ENCODE peak calls at places on chromosome 17, in nine cellular contexts. S, C, I, N, J, M, P, R and Z are unnamed samples.

GRCh38 chr17:78144146-78144719 is 2.0 kb upstream of the C17orf99 start:
- DNase-seq in I (no peak), M (no peak), S (peak), P (peak), R (peak), N (no peak), C (no peak), J (peak), Z (peak)

GRCh38 chr17:18321309-18321708 is 6.2 kb downstream of the SMCR8 start:
- DNase-seq in P (no peak), N (no peak), I (no peak), S (peak), R (no peak), J (peak), C (no peak), M (peak), Z (no peak)

GRCh38 chr17:70552230-70552981 is 383.1 kb downstream of the KCNJ2 start:
- DNase-seq in M (peak), C (no peak), S (peak), R (peak), I (no peak), P (peak), N (no peak), J (peak), Z (peak)

GRCh38 chr17:17738901-17739300 is 57.6 kb downstream of the RAI1 start:
- DNase-seq in S (peak), M (no peak), J (no peak), R (no peak), C (no peak), I (no peak), P (no peak), N (no peak), Z (no peak)

GRCh38 chr17:8192070-8192815 is 2.3 kb upstream of the BORCS6 start:
- DNase-seq in N (peak), S (peak), M (peak), P (peak), J (peak), I (no peak), C (no peak), R (peak), Z (peak)

GRCh38 chr17:82394296-82394695 is 22.7 kb downstream of the UTS2R start:
- DNase-seq in S (no peak), P (no peak), I (no peak), J (no peak), R (no peak), M (no peak), N (no peak), C (no peak), Z (no peak)

GRCh38 chr17:74738051-74738996 is 1.3 kb downstream of the RAB37 start:
- DNase-seq in S (no peak), P (no peak), C (no peak), I (peak), J (no peak), M (no peak), N (no peak), R (peak), Z (peak)

GRCh38 chr17:70956731-70957130 is 787.4 kb downstream of the KCNJ2 start:
- DNase-seq in C (no peak), P (no peak), R (no peak), I (no peak), S (no peak), J (peak), N (no peak), M (no peak), Z (peak)

GRCh38 chr17:73261617-73261951 is at the start of gene CPSF4L:
- DNase-seq in N (no peak), S (no peak), C (no peak), M (no peak), P (no peak), R (no peak), I (no peak), J (no peak), Z (no peak)

GRCh38 chr17:64687959-64688358 is 25.9 kb upstream of the SMURF2 start:
- DNase-seq in C (no peak), I (no peak), J (peak), P (no peak), S (no peak), M (no peak), N (no peak), R (no peak), Z (peak)

GRCh38 chr17:6753006-6753445 is 2.8 kb upstream of the XAF1 start:
- DNase-seq in M (no peak), N (no peak), R (peak), C (no peak), J (peak), P (peak), I (peak), S (peak), Z (peak)

GRCh38 chr17:17081304-17081940 is 39.2 kb downstream of the MPRIP start:
- DNase-seq in I (no peak), S (no peak), J (no peak), M (no peak), P (no peak), R (no peak), C (no peak), N (no peak), Z (no peak)

GRCh38 chr17:40251576-40251975 is 32.5 kb downstream of the WIPF2 start:
- DNase-seq in J (peak), S (peak), C (no peak), M (peak), N (no peak), R (no peak), P (peak), I (no peak), Z (peak)

GRCh38 chr17:50052241-50052788 is 3.6 kb upstream of the ITGA3 start:
- DNase-seq in R (no peak), N (no peak), M (no peak), J (no peak), I (no peak), P (no peak), C (no peak), S (no peak), Z (no peak)

GRCh38 chr17:15512310-15512709 is 44.9 kb upstream of the CDRT4 start:
- DNase-seq in I (no peak), S (no peak), R (no peak), N (no peak), C (no peak), M (no peak), P (no peak), J (no peak), Z (no peak)

GRCh38 chr17:38605230-38605851 is 411 bp downstream of the SRCIN1 start:
- DNase-seq in C (no peak), R (no peak), N (no peak), P (no peak), I (no peak), S (no peak), J (no peak), M (no peak), Z (no peak)

GRCh38 chr17:45008191-45008590 is 40.1 kb upstream of the C1QL1 start:
- DNase-seq in C (no peak), M (no peak), P (no peak), I (no peak), R (no peak), N (no peak), J (no peak), S (no peak), Z (no peak)

GRCh38 chr17:71361691-71362450 is 758.9 kb upstream of the SOX9 start:
- DNase-seq in I (no peak), C (no peak), J (peak), N (no peak), M (no peak), P (no peak), R (no peak), S (no peak), Z (peak)

GRCh38 chr17:49952912-49953497 is 16.0 kb upstream of the DLX4 start:
- DNase-seq in R (no peak), J (peak), N (no peak), S (no peak), C (no peak), P (no peak), I (no peak), M (no peak), Z (no peak)

GRCh38 chr17:80832266-80832676 is 159.4 kb upstream of the CHMP6 start:
- DNase-seq in S (peak), P (peak), R (peak), J (peak), M (peak), C (no peak), N (no peak), I (no peak), Z (peak)

GRCh38 chr17:42405963-42406495 is 17.0 kb downstream of the CAVIN1 start:
- DNase-seq in P (peak), S (peak), M (peak), I (peak), C (no peak), N (peak), R (peak), J (peak), Z (peak)

GRCh38 chr17:75587718-75588545 is at the start of gene MYO15B:
- DNase-seq in R (no peak), I (peak), S (peak), J (no peak), M (peak), C (no peak), P (no peak), N (no peak), Z (no peak)

GRCh38 chr17:4938670-4939553 is 934 bp downstream of the SLC25A11 start:
- DNase-seq in N (no peak), R (peak), M (no peak), C (no peak), S (peak), P (no peak), J (no peak), I (no peak), Z (peak)

GRCh38 chr17:40068917-40069750 is 6.4 kb downstream of the THRA start:
- DNase-seq in S (peak), N (peak), P (peak), C (no peak), M (peak), J (peak), R (peak), I (peak), Z (peak)

GRCh38 chr17:71033336-71033735 is 864.0 kb downstream of the KCNJ2 start:
- DNase-seq in M (no peak), I (no peak), R (no peak), C (peak), S (no peak), J (no peak), P (no peak), N (no peak), Z (no peak)

GRCh38 chr17:42460371-42460770 is 1.7 kb downstream of the ATP6V0A1 start:
- DNase-seq in J (no peak), S (no peak), P (no peak), M (no peak), R (no peak), C (no peak), N (no peak), I (no peak), Z (no peak)

GRCh38 chr17:8359769-8360168 is 16.7 kb downstream of the KRABD2 start:
- DNase-seq in S (peak), J (peak), I (no peak), C (no peak), M (peak), P (peak), R (no peak), N (no peak), Z (peak)

GRCh38 chr17:32852811-32853210 is 24.1 kb downstream of the MYO1D start:
- DNase-seq in M (no peak), J (peak), S (no peak), C (no peak), P (no peak), N (no peak), I (no peak), R (no peak), Z (peak)

GRCh38 chr17:38428643-38429371 is 543 bp downstream of the ARHGAP23 start:
- DNase-seq in I (no peak), P (no peak), C (no peak), J (peak), S (peak), R (peak), N (no peak), M (no peak), Z (peak)

GRCh38 chr17:52170963-52171572 is 12.6 kb upstream of the CA10 start:
- DNase-seq in J (peak), N (no peak), P (no peak), R (peak), S (no peak), C (no peak), I (no peak), M (no peak), Z (peak)

GRCh38 chr17:79804856-79805696 is 8.2 kb upstream of the CBX8 start:
- DNase-seq in S (no peak), N (no peak), P (no peak), I (no peak), C (no peak), J (no peak), R (peak), M (no peak), Z (no peak)

GRCh38 chr17:79802736-79803420 is 6.0 kb upstream of the CBX8 start:
- DNase-seq in M (peak), N (no peak), I (no peak), C (no peak), P (no peak), R (no peak), J (no peak), S (no peak), Z (no peak)

GRCh38 chr17:79802039-79802735 is 5.3 kb upstream of the CBX8 start:
- DNase-seq in C (no peak), R (no peak), P (no peak), J (no peak), M (no peak), S (no peak), N (no peak), I (no peak), Z (no peak)

GRCh38 chr17:79803997-79804855 is 7.3 kb upstream of the CBX8 start:
- DNase-seq in M (no peak), P (no peak), S (no peak), N (no peak), I (no peak), R (peak), C (no peak), J (peak), Z (no peak)

DNA sequence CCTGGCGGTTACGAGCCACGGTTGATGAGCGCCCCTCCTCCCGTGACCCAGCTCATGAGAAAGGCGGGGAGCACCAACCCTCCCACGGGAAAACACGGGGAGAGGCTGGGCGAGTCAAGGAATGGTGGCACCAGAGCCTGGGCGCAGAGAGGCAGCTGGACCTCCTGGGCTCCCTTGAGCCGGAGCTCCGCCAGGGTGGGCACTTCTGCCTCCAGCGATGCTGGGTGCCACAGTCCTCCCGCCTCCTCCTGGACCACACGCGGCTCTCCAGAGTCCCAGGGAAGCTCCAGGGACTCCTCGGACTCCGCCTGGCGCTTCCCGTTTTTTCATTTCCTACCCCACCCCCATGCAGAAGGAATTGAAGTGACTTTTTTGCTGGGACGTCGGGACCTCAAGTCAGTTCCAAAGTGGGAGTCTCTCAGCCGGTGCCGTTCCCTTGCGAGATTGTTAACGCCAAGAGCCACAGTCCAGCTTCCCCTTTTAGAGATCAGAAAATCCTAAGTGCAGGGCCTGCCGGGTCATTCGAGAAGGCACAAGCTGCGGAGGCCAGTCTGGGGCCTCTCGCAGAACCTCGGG is 6.6 kb upstream of the CBX8 start:
- DNase-seq in R (no peak), S (no peak), P (no peak), N (no peak), I (no peak), M (no peak), J (no peak), C (no peak), Z (no peak)
- H3K4me3 ChIP-seq in R (peak), S (no peak), P (no peak), N (no peak), I (no peak), M (peak), J (no peak), C (no peak), Z (no peak)

GRCh38 chr17:2059125-2059836 is 4.4 kb downstream of the HIC1 start:
- DNase-seq in S (no peak), R (no peak), J (no peak), N (no peak), M (no peak), C (no peak), P (no peak), I (no peak), Z (no peak)

GRCh38 chr17:2061441-2061797 is 6.5 kb downstream of the HIC1 start:
- DNase-seq in I (no peak), N (peak), S (peak), R (no peak), J (no peak), P (peak), C (no peak), M (no peak), Z (peak)

GRCh38 chr17:2062571-2063183 is 7.8 kb downstream of the HIC1 start:
- DNase-seq in M (no peak), R (no peak), J (no peak), N (peak), C (no peak), S (peak), I (no peak), P (peak), Z (peak)

GRCh38 chr17:2059837-2060658 is 5.1 kb downstream of the HIC1 start:
- DNase-seq in S (no peak), N (no peak), J (no peak), R (no peak), I (no peak), P (no peak), M (no peak), C (no peak), Z (no peak)

DNA sequence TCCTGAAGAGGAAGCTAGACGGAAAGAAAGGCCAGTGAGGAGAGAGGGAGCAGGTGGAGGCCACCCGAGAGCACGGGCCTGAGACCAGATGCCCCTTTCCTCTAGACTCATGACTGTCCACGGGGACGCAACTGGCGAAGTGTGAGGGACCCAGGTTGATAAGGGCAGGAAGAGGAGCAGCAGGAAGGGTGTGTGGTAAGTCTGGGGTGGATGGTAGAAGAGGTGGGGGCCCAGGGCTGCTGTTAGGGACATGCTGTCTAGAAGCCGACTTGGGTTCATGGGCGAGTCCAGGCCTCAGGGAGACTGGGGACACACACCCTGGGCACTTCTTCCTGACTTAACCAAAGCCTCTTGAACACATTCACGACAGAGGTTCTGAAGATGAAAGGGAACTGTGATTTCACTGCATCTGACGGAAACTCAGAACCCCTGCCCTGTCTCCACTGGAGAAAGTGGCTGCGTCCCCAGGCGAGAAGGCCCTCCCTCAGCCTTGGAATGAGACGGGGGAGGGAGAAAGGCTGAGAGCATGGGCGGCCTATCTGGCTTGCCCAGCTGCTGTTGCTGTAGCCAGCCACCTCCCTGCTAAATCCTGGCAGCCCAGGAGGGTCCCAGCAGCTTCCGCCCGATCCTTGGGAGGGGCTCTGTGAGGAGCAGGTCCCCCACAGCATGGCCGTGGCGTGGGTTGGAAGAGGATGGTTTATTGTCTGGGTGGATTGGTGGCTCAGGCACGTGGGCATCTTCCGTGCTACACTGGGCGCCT is 6.0 kb downstream of the HIC1 start:
- DNase-seq in P (peak), C (no peak), S (peak), R (no peak), I (no peak), J (no peak), N (no peak), M (no peak), Z (peak)
- H3K4me3 ChIP-seq in P (no peak), C (no peak), S (no peak), R (no peak), I (no peak), J (no peak), N (no peak), M (no peak), Z (no peak)

GRCh38 chr17:48910370-48910769 is 2.2 kb downstream of the UBE2Z start:
- DNase-seq in I (no peak), S (no peak), N (no peak), J (no peak), C (no peak), M (no peak), P (no peak), R (no peak), Z (no peak)
- H3K4me3 ChIP-seq in I (no peak), S (peak), N (peak), J (peak), C (no peak), M (no peak), P (peak), R (peak), Z (peak)

DNA sequence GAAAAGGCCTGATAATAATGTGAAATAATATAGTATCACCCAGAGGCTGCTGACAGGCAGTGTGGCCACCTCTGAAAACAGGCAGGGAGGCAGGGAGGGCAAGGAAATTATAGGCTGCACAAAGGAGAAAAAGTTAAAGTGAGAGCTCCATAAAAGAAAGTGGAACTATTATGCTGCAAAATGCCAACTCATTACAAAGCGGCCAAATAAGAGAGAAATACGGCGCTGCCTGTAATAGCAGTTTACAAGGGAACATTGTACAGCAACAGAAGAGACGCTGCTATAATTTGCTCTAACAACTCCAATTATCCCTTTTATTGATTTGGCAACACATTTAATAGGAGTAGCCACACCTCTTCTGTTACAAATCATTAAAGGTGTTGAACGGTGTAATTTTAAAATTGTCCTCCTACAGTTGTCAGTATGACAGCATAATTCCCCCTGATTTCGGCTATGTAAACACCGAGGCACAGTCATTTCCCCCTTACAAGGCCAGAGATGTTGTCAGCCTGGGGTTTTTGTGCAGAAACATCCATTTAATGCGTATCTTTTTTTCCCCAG is 120.3 kb downstream of the MRM1 start:
- DNase-seq in I (no peak), M (no peak), S (peak), J (no peak), P (no peak), C (no peak), R (peak), N (no peak), Z (peak)
- H3K4me3 ChIP-seq in I (peak), M (peak), S (peak), J (no peak), P (peak), C (peak), R (peak), N (peak), Z (peak)

GRCh38 chr17:67434061-67434525 is 57.0 kb downstream of the PITPNC1 start:
- DNase-seq in C (no peak), J (no peak), I (peak), R (peak), S (no peak), M (no peak), N (no peak), P (no peak), Z (peak)
- H3K4me3 ChIP-seq in C (no peak), J (no peak), I (no peak), R (no peak), S (no peak), M (no peak), N (no peak), P (no peak), Z (no peak)

GRCh38 chr17:27896656-27897055 is 3.5 kb upstream of the LYRM9 start:
- DNase-seq in N (no peak), J (no peak), P (no peak), M (no peak), R (no peak), C (no peak), S (no peak), I (no peak), Z (no peak)

GRCh38 chr17:27892866-27893769 is at the start of gene LYRM9:
- DNase-seq in J (peak), R (peak), N (peak), I (peak), M (peak), P (peak), S (peak), C (peak), Z (peak)

GRCh38 chr17:27893834-27894503 is 804 bp upstream of the LYRM9 start:
- DNase-seq in J (peak), C (no peak), M (peak), I (no peak), R (no peak), P (no peak), N (no peak), S (no peak), Z (no peak)

GRCh38 chr17:27895940-27896535 is 2.9 kb upstream of the LYRM9 start:
- DNase-seq in I (no peak), M (no peak), R (no peak), P (no peak), S (no peak), J (no peak), N (no peak), C (no peak), Z (peak)

GRCh38 chr17:27895110-27895895 is 2.1 kb upstream of the LYRM9 start:
- DNase-seq in N (no peak), C (no peak), P (no peak), I (no peak), J (no peak), M (no peak), R (no peak), S (no peak), Z (no peak)
- H3K4me3 ChIP-seq in N (no peak), C (no peak), P (no peak), I (no peak), J (no peak), M (no peak), R (no peak), S (no peak), Z (no peak)

GRCh38 chr17:57874058-57874419 is 24.2 kb upstream of the MRPS23 start:
- DNase-seq in P (no peak), N (no peak), R (no peak), C (no peak), S (no peak), M (no peak), I (no peak), J (no peak), Z (no peak)
- H3K4me3 ChIP-seq in P (no peak), N (peak), R (no peak), C (no peak), S (peak), M (no peak), I (no peak), J (no peak), Z (no peak)